ENCODE peak calls at places on chromosomes 13 and 19, in six cellular contexts. S, N, X, H, M and F are unnamed samples.

GRCh38 chr13:113413898-113414282 is 39.4 kb downstream of the ADPRHL1 start:
- DNase-seq in S (no peak), N (no peak), X (no peak), H (no peak), M (no peak), F (no peak)

GRCh38 chr13:49540552-49540951 is 44.8 kb downstream of the PHF11 start:
- DNase-seq in S (no peak), N (peak), X (peak), H (no peak), M (no peak), F (no peak)

GRCh38 chr13:26557393-26558073 is at the start of gene WASF3:
- DNase-seq in S (peak), N (peak), X (peak), H (peak), M (peak), F (peak)

GRCh38 chr13:31046711-31047279 is 114.3 kb downstream of the TEX26 start:
- DNase-seq in S (no peak), N (peak), X (no peak), H (no peak), M (peak), F (no peak)

GRCh38 chr19:9848761-9849160 is 13.6 kb downstream of the PIN1 start:
- DNase-seq in S (no peak), N (no peak), X (no peak), H (no peak), M (no peak), F (no peak)

GRCh38 chr19:1079566-1080111 is 12.7 kb downstream of the ARHGAP45 start:
- DNase-seq in S (no peak), N (no peak), X (peak), H (no peak), M (peak), F (no peak)

GRCh38 chr13:93037780-93038179 is 188.8 kb upstream of the GPC6 start:
- DNase-seq in S (no peak), N (no peak), X (no peak), H (no peak), M (no peak), F (no peak)

GRCh38 chr13:112880976-112881540 is 88.0 kb upstream of the MCF2L start:
- DNase-seq in S (no peak), N (no peak), X (no peak), H (no peak), M (no peak), F (no peak)

GRCh38 chr19:14185158-14185557 is 20.8 kb downstream of the ADGRL1 start:
- DNase-seq in S (no peak), N (no peak), X (no peak), H (no peak), M (no peak), F (no peak)

GRCh38 chr13:31042084-31042483 is 109.6 kb downstream of the TEX26 start:
- DNase-seq in S (no peak), N (no peak), X (no peak), H (no peak), M (peak), F (no peak)

GRCh38 chr13:100872761-100873160 is 198.2 kb upstream of the TMTC4 start:
- DNase-seq in S (no peak), N (peak), X (no peak), H (no peak), M (no peak), F (no peak)

GRCh38 chr19:55341191-55342043 is 1.7 kb downstream of the KMT5C start:
- DNase-seq in S (peak), N (peak), X (peak), H (peak), M (peak), F (peak)

GRCh38 chr13:35481777-35482176 is 5.3 kb upstream of the MAB21L1 start:
- DNase-seq in S (no peak), N (no peak), X (no peak), H (no peak), M (no peak), F (no peak)

GRCh38 chr13:77779461-77780272 is 82.2 kb downstream of the SLAIN1 start:
- DNase-seq in S (peak), N (peak), X (peak), H (peak), M (peak), F (no peak)

GRCh38 chr19:39052243-39052746 is 19.9 kb upstream of the FBXO27 start:
- DNase-seq in S (peak), N (peak), X (peak), H (peak), M (peak), F (peak)

GRCh38 chr13:75935805-75936204 is 299.7 kb downstream of the LMO7 start:
- DNase-seq in S (no peak), N (no peak), X (no peak), H (no peak), M (no peak), F (no peak)

GRCh38 chr13:111034811-111035210 is 80.3 kb upstream of the ARHGEF7 start:
- DNase-seq in S (no peak), N (peak), X (no peak), H (no peak), M (no peak), F (peak)

GRCh38 chr13:75417006-75417384 is 65.0 kb downstream of the TBC1D4 start:
- DNase-seq in S (no peak), N (no peak), X (no peak), H (no peak), M (no peak), F (peak)

GRCh38 chr13:62167650-62168172 is 752.1 kb upstream of the PCDH20 start:
- DNase-seq in S (no peak), N (no peak), X (no peak), H (no peak), M (no peak), F (no peak)

GRCh38 chr19:5354403-5354802 is 13.8 kb upstream of the PTPRS start:
- DNase-seq in S (no peak), N (no peak), X (peak), H (no peak), M (no peak), F (no peak)

GRCh38 chr19:5534787-5535586 is 32.8 kb downstream of the TINCR start:
- DNase-seq in S (no peak), N (peak), X (peak), H (no peak), M (no peak), F (no peak)

GRCh38 chr19:54162241-54162805 is 2.8 kb upstream of the LENG1 start:
- DNase-seq in S (peak), N (peak), X (peak), H (peak), M (peak), F (peak)

GRCh38 chr19:35040826-35041547 is 534 bp upstream of the HPN start:
- DNase-seq in S (peak), N (no peak), X (peak), H (peak), M (peak), F (no peak)

GRCh38 chr19:12350890-12351197 is 14.6 kb downstream of the ZNF442 start:
- DNase-seq in S (no peak), N (no peak), X (no peak), H (no peak), M (no peak), F (no peak)

GRCh38 chr19:31285744-31286143 is 63.5 kb downstream of the TSHZ3 start:
- DNase-seq in S (peak), N (peak), X (no peak), H (no peak), M (no peak), F (peak)

GRCh38 chr19:5991244-5991838 is 13.4 kb upstream of the RANBP3 start:
- DNase-seq in S (no peak), N (no peak), X (peak), H (no peak), M (no peak), F (no peak)

GRCh38 chr13:30216111-30216510 is 91.2 kb downstream of the KATNAL1 start:
- DNase-seq in S (no peak), N (no peak), X (no peak), H (no peak), M (no peak), F (no peak)

GRCh38 chr13:20702945-20703784 is at the start of gene IL17D:
- DNase-seq in S (no peak), N (no peak), X (peak), H (no peak), M (no peak), F (no peak)

GRCh38 chr13:99051768-99052455 is 74.0 kb upstream of the DOCK9 start:
- DNase-seq in S (no peak), N (no peak), X (no peak), H (no peak), M (no peak), F (no peak)

GRCh38 chr13:64910061-64910460 is 2320.1 kb downstream of the PCDH9 start:
- DNase-seq in S (no peak), N (no peak), X (no peak), H (no peak), M (no peak), F (no peak)

GRCh38 chr13:20772401-20773131 is 1.2 kb downstream of the EEF1AKMT1 start:
- DNase-seq in S (no peak), N (peak), X (peak), H (no peak), M (no peak), F (no peak)

GRCh38 chr13:62702502-62702901 is 1286.9 kb upstream of the PCDH20 start:
- DNase-seq in S (no peak), N (no peak), X (no peak), H (no peak), M (no peak), F (no peak)

GRCh38 chr13:46963874-46964273 is 67.0 kb upstream of the HTR2A start:
- DNase-seq in S (no peak), N (no peak), X (no peak), H (no peak), M (no peak), F (no peak)

GRCh38 chr13:34967851-34968562 is 25.9 kb downstream of the NBEA start:
- DNase-seq in S (no peak), N (no peak), X (no peak), H (no peak), M (no peak), F (no peak)

GRCh38 chr13:26983533-26984315 is 187.9 kb downstream of the USP12 start:
- DNase-seq in S (no peak), N (no peak), X (no peak), H (no peak), M (no peak), F (no peak)

GRCh38 chr13:25927363-25927762 is 124.5 kb downstream of the SHISA2 start:
- DNase-seq in S (no peak), N (no peak), X (no peak), H (no peak), M (no peak), F (no peak)

GRCh38 chr19:58229255-58229639 is 533 bp downstream of the ZNF544 start:
- DNase-seq in S (peak), N (peak), X (peak), H (no peak), M (no peak), F (no peak)

GRCh38 chr13:46288570-46289259 is 77.0 kb downstream of the LRRC63 start:
- DNase-seq in S (no peak), N (peak), X (peak), H (peak), M (no peak), F (no peak)

GRCh38 chr19:10112037-10112751 is 701 bp downstream of the P2RY11 start:
- DNase-seq in S (peak), N (no peak), X (peak), H (no peak), M (no peak), F (no peak)

GRCh38 chr13:71828117-71828516 is 38.9 kb downstream of the DACH1 start:
- DNase-seq in S (no peak), N (no peak), X (peak), H (no peak), M (no peak), F (no peak)
- TF ChIP-seq POLR2A in S (no peak), N (no peak), X (no peak), H (no peak), M (no peak), F (no peak)

GRCh38 chr19:40755248-40755624 is 4.2 kb downstream of the SNRPA start:
- DNase-seq in S (no peak), N (no peak), X (no peak), H (no peak), M (no peak), F (no peak)

GRCh38 chr19:40756502-40757110 is 5.6 kb downstream of the SNRPA start:
- DNase-seq in S (no peak), N (no peak), X (no peak), H (no peak), M (no peak), F (no peak)

GRCh38 chr19:40751065-40751923 is at the start of gene SNRPA:
- DNase-seq in S (peak), N (peak), X (peak), H (peak), M (peak), F (peak)

GRCh38 chr19:40758491-40758890 is 7.5 kb downstream of the SNRPA start:
- DNase-seq in S (no peak), N (no peak), X (no peak), H (no peak), M (no peak), F (no peak)

DNA sequence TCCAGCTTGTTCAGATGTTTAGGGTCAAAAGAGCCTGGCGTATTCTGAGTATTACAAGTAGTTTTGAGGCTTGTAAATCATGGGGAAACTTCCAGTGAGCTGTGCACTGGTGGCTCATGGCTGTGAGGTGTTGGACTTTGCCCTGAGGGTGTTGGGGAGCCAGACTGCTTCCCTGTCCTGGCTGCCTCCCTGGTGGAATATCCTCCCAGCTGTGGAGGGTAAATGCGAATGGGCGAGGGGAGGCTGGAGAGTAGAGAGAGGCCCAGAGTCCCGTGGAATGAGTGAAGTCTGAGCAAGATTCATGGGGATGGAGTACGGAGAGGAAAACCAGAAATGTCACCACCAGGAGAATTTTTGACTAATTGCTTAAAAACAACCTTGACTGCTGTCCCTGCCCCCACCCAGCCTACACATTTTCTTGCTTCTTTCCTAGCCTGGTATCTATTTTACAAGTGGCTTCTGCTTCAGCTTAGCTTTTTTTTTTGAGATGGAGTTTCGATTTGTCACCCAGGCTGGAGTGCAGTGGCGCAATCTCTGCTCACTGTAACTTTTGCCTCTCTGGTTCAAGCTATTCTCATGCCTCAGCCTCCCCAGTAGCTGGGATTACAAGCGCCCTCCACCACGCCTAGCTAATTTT is 3.7 kb downstream of the SNRPA start:
- DNase-seq in S (peak), N (peak), X (no peak), H (no peak), M (peak), F (no peak)
- TF ChIP-seq POLR2A in S (no peak), N (no peak), X (no peak), H (no peak), M (peak), F (no peak)

GRCh38 chr13:43368003-43368402 is 344.6 kb downstream of the DNAJC15 start:
- DNase-seq in S (no peak), N (peak), X (no peak), H (peak), M (no peak), F (no peak)

GRCh38 chr13:43360911-43361605 is 337.7 kb downstream of the DNAJC15 start:
- DNase-seq in S (no peak), N (peak), X (no peak), H (no peak), M (no peak), F (no peak)

GRCh38 chr13:43365042-43365344 is 341.6 kb downstream of the DNAJC15 start:
- DNase-seq in S (no peak), N (no peak), X (no peak), H (no peak), M (no peak), F (no peak)

GRCh38 chr13:43363156-43363918 is 340.0 kb downstream of the DNAJC15 start:
- DNase-seq in S (no peak), N (peak), X (no peak), H (no peak), M (no peak), F (no peak)

GRCh38 chr13:43364210-43365041 is 341.0 kb downstream of the DNAJC15 start:
- DNase-seq in S (peak), N (peak), X (no peak), H (no peak), M (no peak), F (no peak)
- TF ChIP-seq POLR2A in S (no peak), N (no peak), X (no peak), H (no peak), M (no peak), F (no peak)

GRCh38 chr19:17604372-17605025 is 49.0 kb downstream of the COLGALT1 start:
- DNase-seq in S (no peak), N (no peak), X (no peak), H (no peak), M (no peak), F (no peak)
- TF ChIP-seq POLR2A in S (no peak), N (no peak), X (no peak), H (no peak), M (no peak), F (no peak)

DNA sequence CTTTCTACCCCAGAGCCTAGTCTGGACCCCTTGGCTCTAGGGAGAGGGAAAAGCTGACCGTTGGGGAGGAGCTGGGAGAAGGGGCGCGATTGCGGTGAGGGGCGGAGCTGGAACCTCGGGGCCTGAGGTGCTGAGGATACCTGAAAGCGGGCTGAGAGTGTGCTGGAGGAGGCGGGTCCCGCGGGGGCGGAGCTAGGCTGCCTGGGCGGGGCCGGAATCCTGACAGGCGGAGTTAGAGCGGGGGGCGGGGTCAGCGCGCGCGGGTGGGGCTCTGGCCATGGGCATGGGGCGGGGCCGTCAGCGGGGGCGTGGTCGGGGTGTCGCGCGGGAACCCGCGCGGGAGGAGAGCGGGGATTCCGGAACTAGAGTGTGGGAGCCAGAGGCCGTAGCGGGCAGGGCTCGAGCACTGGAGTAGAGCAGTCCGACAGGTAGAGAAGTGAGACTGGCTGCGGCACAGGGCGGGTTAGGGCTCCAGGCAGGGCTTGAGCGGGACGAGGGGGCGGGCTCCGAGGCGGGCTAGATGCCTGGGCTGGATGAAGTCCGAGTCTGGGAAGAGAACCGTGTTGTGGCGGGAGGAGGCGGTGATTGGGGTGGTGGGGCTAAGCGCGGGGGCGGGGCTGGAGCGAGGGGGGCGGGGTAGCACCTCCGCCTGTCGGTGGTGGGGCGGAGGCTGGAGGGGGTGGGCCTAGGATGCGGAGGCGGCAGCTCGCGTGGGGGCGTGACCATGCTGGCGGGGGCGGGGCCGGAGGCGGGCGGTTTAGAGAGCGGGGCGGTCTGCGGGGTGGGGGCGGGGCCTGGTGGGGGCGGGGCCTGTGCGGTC is at the start of gene INAFM1:
- DNase-seq in S (peak), N (peak), X (peak), H (peak), M (peak), F (peak)
- TF ChIP-seq POLR2A in S (peak), N (peak), X (peak), H (peak), M (peak), F (no peak)

GRCh38 chr19:47609885-47610545 is 1.1 kb downstream of the BICRA start:
- DNase-seq in S (peak), N (peak), X (peak), H (no peak), M (peak), F (peak)
- TF ChIP-seq POLR2A in S (no peak), N (no peak), X (no peak), H (no peak), M (peak), F (no peak)

GRCh38 chr19:51572415-51572814 is 1.3 kb downstream of the ZNF175 start:
- DNase-seq in S (no peak), N (peak), X (peak), H (no peak), M (no peak), F (no peak)
- TF ChIP-seq POLR2A in S (no peak), N (peak), X (no peak), H (no peak), M (no peak), F (no peak)

GRCh38 chr13:41196620-41197019 is 2.3 kb upstream of the KBTBD7 start:
- DNase-seq in S (no peak), N (no peak), X (peak), H (no peak), M (no peak), F (no peak)

GRCh38 chr13:41196011-41196410 is 1.6 kb upstream of the KBTBD7 start:
- DNase-seq in S (no peak), N (no peak), X (no peak), H (no peak), M (no peak), F (no peak)

GRCh38 chr13:41193469-41193868 is 900 bp downstream of the KBTBD7 start:
- DNase-seq in S (no peak), N (no peak), X (no peak), H (no peak), M (no peak), F (no peak)

GRCh38 chr13:41199061-41199460 is 4.7 kb upstream of the KBTBD7 start:
- DNase-seq in S (no peak), N (no peak), X (no peak), H (no peak), M (no peak), F (no peak)

DNA sequence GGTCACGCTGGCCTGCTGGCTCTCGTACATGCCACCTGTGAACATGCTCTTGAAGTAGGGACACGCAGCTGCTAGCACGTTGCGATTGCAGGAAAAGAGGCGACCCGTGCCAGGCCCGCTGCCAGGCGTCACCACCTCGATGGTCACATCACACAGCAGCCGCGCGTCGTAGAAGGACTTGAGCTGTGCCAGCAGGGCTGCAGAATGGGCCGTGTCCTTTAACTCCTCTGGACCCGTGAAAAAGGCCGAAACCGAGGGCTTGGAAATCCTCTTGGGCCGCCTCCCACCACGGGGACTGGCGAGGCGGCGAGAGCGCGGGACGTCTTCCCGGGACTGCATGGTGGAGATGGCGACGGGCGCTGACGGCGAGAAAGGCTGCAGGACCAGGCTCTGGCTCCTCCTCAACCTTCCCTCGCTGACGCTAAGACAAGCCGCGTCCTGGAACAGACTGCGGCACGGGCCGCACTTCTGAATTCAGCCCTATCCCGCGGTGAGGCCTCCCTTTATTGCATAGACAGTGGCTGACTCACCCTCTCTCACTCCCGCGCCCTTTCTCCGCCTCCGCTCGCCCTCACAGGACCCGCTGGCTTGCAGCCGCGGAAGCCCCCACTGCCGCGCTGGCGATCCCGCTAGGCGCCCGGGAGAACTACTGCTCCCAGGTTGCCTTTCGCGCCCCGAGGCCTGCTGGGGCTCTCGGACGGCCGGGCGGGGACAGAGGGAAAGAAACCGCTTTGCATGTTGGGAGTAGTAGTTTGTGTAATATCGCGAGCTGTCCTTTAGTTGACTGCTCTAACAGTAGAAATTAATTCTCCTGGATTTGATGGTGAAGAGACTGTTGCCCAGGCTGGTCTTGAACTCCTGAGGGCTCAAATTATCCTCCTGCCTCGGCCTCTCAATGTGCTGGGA is at the start of gene KBTBD7:
- DNase-seq in S (peak), N (peak), X (peak), H (peak), M (peak), F (peak)
- TF ChIP-seq POLR2A in S (peak), N (peak), X (peak), H (peak), M (peak), F (peak)